ENCODE peak calls at places on chromosomes 6 and 20, in five cellular contexts. One of them, this sample, is unnamed.

GRCh38 chr6:26103141-26103769 is 16.0 kb downstream of the HFE start:
- DNase-seq in upper lobe of right lung: no peak
- DNase-seq in CD8-positive, alpha-beta memory T cell: no peak
- DNase-seq in RWPE1: peak
- DNase-seq in mammary epithelial cell: no peak
- DNase-seq in this sample: no peak

GRCh38 chr6:112253505-112253841 is 894 bp downstream of the LAMA4 start:
- DNase-seq in CD8-positive, alpha-beta memory T cell: no peak
- DNase-seq in RWPE1: peak
- DNase-seq in upper lobe of right lung: no peak
- DNase-seq in mammary epithelial cell: no peak
- DNase-seq in this sample: no peak

GRCh38 chr6:80771941-80772340 is 665.5 kb downstream of the BCKDHB start:
- DNase-seq in CD8-positive, alpha-beta memory T cell: no peak
- DNase-seq in upper lobe of right lung: no peak
- DNase-seq in mammary epithelial cell: peak
- DNase-seq in RWPE1: peak
- DNase-seq in this sample: no peak

GRCh38 chr20:6277661-6278060 is 154.8 kb upstream of the FERMT1 start:
- DNase-seq in CD8-positive, alpha-beta memory T cell: no peak
- DNase-seq in RWPE1: no peak
- DNase-seq in mammary epithelial cell: no peak
- DNase-seq in upper lobe of right lung: no peak
- DNase-seq in this sample: no peak

GRCh38 chr6:70108230-70108629 is 194.7 kb downstream of the COL9A1 start:
- DNase-seq in RWPE1: peak
- DNase-seq in CD8-positive, alpha-beta memory T cell: peak
- DNase-seq in upper lobe of right lung: no peak
- DNase-seq in mammary epithelial cell: peak
- DNase-seq in this sample: no peak

GRCh38 chr6:53107091-53107490 is 41.5 kb downstream of the GCM1 start:
- DNase-seq in CD8-positive, alpha-beta memory T cell: no peak
- DNase-seq in mammary epithelial cell: peak
- DNase-seq in RWPE1: no peak
- DNase-seq in upper lobe of right lung: no peak
- DNase-seq in this sample: no peak

GRCh38 chr20:24584538-24585356 is 115.3 kb downstream of the SYNDIG1 start:
- DNase-seq in upper lobe of right lung: no peak
- DNase-seq in RWPE1: no peak
- DNase-seq in mammary epithelial cell: peak
- DNase-seq in CD8-positive, alpha-beta memory T cell: no peak
- DNase-seq in this sample: no peak

GRCh38 chr6:106381871-106382270 is 21.4 kb downstream of the CRYBG1 start:
- DNase-seq in mammary epithelial cell: peak
- DNase-seq in upper lobe of right lung: no peak
- DNase-seq in RWPE1: peak
- DNase-seq in CD8-positive, alpha-beta memory T cell: no peak
- DNase-seq in this sample: no peak

GRCh38 chr6:153801917-153802316 is 237.1 kb upstream of the OPRM1 start:
- DNase-seq in RWPE1: no peak
- DNase-seq in mammary epithelial cell: no peak
- DNase-seq in CD8-positive, alpha-beta memory T cell: no peak
- DNase-seq in upper lobe of right lung: no peak
- DNase-seq in this sample: no peak

GRCh38 chr6:46090115-46091079 is 39.4 kb upstream of the ENPP4 start:
- DNase-seq in RWPE1: peak
- DNase-seq in CD8-positive, alpha-beta memory T cell: peak
- DNase-seq in upper lobe of right lung: peak
- DNase-seq in mammary epithelial cell: peak
- DNase-seq in this sample: no peak

GRCh38 chr6:2616796-2617195 is 133.9 kb downstream of the MYLK4 start:
- DNase-seq in mammary epithelial cell: no peak
- DNase-seq in upper lobe of right lung: no peak
- DNase-seq in CD8-positive, alpha-beta memory T cell: no peak
- DNase-seq in RWPE1: no peak
- DNase-seq in this sample: no peak

GRCh38 chr6:131998255-131998982 is 47.2 kb upstream of the CCN2 start:
- DNase-seq in CD8-positive, alpha-beta memory T cell: no peak
- DNase-seq in mammary epithelial cell: no peak
- DNase-seq in RWPE1: no peak
- DNase-seq in upper lobe of right lung: no peak
- DNase-seq in this sample: no peak

GRCh38 chr20:1880529-1881239 is 14.5 kb upstream of the SIRPA start:
- DNase-seq in CD8-positive, alpha-beta memory T cell: no peak
- DNase-seq in mammary epithelial cell: no peak
- DNase-seq in upper lobe of right lung: no peak
- DNase-seq in RWPE1: no peak
- DNase-seq in this sample: no peak

GRCh38 chr6:54419885-54420284 is 111.6 kb downstream of the TINAG start:
- DNase-seq in mammary epithelial cell: peak
- DNase-seq in CD8-positive, alpha-beta memory T cell: no peak
- DNase-seq in upper lobe of right lung: no peak
- DNase-seq in RWPE1: peak
- DNase-seq in this sample: no peak

GRCh38 chr6:14146459-14147096 is 29.0 kb downstream of the CD83 start:
- DNase-seq in upper lobe of right lung: no peak
- DNase-seq in CD8-positive, alpha-beta memory T cell: no peak
- DNase-seq in mammary epithelial cell: no peak
- DNase-seq in RWPE1: no peak
- DNase-seq in this sample: no peak

GRCh38 chr6:33981421-33981820 is 164.5 kb downstream of the GRM4 start:
- DNase-seq in RWPE1: no peak
- DNase-seq in mammary epithelial cell: no peak
- DNase-seq in CD8-positive, alpha-beta memory T cell: no peak
- DNase-seq in upper lobe of right lung: peak
- DNase-seq in this sample: no peak

GRCh38 chr20:58431134-58431533 is 42.1 kb downstream of the VAPB start:
- DNase-seq in RWPE1: no peak
- DNase-seq in upper lobe of right lung: no peak
- DNase-seq in CD8-positive, alpha-beta memory T cell: no peak
- DNase-seq in mammary epithelial cell: no peak
- DNase-seq in this sample: no peak

DNA sequence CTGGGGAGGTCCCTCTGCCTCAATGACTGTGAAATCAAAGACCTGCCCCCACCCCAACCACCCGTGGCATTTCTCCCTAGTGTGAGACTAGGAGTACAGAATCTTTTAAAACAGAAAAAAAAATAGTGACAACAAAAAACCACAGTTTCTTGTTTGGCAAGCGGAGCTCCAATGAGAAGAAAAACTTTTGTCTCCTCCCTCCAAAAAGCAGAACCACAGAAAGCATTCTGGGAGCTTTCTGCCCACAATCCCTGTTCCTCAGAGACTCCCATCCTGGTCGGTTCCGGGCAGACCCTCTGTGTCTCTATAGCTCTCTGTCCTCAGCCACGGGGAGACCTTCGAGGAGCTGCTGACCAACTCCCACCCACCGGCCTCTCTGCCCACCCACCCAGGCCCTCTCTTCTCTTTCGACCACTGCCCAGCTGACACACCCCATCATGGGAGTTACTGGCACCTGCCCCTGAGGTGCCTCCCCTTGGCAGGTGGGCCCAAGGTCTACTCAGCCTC is 4.9 kb downstream of the PREX1 start:
- DNase-seq in CD8-positive, alpha-beta memory T cell: peak
- DNase-seq in RWPE1: no peak
- DNase-seq in mammary epithelial cell: no peak
- DNase-seq in upper lobe of right lung: no peak
- DNase-seq in this sample: peak
- H3K27ac ChIP-seq in CD8-positive, alpha-beta memory T cell: peak
- H3K27ac ChIP-seq in RWPE1: no peak
- H3K27ac ChIP-seq in mammary epithelial cell: no peak
- H3K27ac ChIP-seq in upper lobe of right lung: peak
- H3K27ac ChIP-seq in this sample: peak

GRCh38 chr20:37518059-37518458 is 3.0 kb upstream of the NNAT start:
- DNase-seq in mammary epithelial cell: no peak
- DNase-seq in upper lobe of right lung: no peak
- DNase-seq in CD8-positive, alpha-beta memory T cell: no peak
- DNase-seq in RWPE1: no peak
- DNase-seq in this sample: no peak
- H3K27ac ChIP-seq in mammary epithelial cell: no peak
- H3K27ac ChIP-seq in upper lobe of right lung: peak
- H3K27ac ChIP-seq in CD8-positive, alpha-beta memory T cell: no peak
- H3K27ac ChIP-seq in RWPE1: peak
- H3K27ac ChIP-seq in this sample: no peak

DNA sequence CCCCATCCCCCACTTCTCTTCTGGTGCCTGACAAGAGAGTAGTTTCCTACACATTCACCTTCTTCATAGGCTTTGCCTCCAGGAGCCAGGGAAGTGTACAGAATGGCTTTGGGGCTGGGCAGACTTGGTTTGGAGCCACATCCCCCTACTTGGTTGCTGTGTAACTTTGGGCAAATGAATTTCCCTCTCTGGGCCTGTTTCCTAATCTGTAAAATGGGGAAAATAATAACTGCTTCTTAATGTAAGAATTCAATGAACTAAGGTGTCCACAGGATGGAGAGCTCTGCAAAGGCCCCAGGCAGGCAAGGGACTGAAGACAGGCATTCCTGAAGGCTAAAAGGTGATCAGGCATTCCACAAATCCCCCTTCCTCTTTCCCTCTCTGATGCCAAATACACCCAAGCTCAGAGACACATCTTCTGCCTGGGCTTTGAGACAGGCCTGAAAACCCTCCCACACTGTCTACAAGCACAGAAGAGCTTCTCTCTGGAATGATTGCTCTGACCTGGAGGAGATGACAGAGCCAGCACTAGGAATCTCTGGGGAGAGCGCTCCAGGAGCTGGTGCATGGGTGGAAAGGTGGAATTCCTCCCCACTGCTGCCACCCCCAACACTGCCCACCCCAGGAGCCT is 6.9 kb upstream of the C20orf203 start:
- DNase-seq in mammary epithelial cell: no peak
- DNase-seq in RWPE1: no peak
- DNase-seq in upper lobe of right lung: no peak
- DNase-seq in CD8-positive, alpha-beta memory T cell: no peak
- DNase-seq in this sample: no peak
- H3K27ac ChIP-seq in mammary epithelial cell: no peak
- H3K27ac ChIP-seq in RWPE1: peak
- H3K27ac ChIP-seq in upper lobe of right lung: no peak
- H3K27ac ChIP-seq in CD8-positive, alpha-beta memory T cell: peak
- H3K27ac ChIP-seq in this sample: no peak

DNA sequence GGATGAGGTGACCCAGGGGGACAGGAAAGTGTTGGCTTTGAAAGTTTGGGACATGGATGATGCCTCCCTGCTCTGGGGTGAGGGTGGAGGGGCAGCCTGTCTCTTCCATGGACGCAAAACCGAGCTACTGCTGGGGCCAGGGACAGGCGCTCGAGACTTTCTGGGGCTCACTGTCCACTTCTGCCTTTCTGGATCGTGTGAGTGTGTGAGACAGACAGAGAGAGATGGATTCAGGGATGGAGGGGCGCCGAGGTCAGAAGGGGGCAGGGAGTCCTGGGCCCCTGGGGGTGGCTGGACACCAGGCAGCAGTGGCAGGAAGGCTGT is 78.0 kb upstream of the GATA5 start:
- DNase-seq in upper lobe of right lung: no peak
- DNase-seq in mammary epithelial cell: no peak
- DNase-seq in CD8-positive, alpha-beta memory T cell: no peak
- DNase-seq in RWPE1: no peak
- DNase-seq in this sample: no peak
- H3K27ac ChIP-seq in upper lobe of right lung: no peak
- H3K27ac ChIP-seq in mammary epithelial cell: no peak
- H3K27ac ChIP-seq in CD8-positive, alpha-beta memory T cell: no peak
- H3K27ac ChIP-seq in RWPE1: no peak
- H3K27ac ChIP-seq in this sample: no peak

DNA sequence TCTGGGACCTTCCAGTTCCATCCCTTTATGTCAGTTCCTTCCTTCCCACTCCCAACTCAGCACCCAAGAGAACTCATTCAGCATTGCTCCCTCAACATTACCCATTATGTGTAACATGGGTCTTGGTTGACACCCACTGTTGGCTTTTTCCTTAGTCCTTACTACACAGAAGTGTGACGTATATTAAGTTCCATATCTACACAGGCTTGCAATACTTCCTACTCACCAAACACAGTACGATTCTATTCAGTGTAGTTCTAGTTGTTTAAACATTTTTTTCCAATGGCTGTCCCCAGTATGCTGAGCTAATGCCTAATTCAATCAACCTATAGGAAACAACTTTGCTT is 37.7 kb downstream of the ARHGAP18 start:
- DNase-seq in CD8-positive, alpha-beta memory T cell: no peak
- DNase-seq in upper lobe of right lung: no peak
- DNase-seq in RWPE1: no peak
- DNase-seq in mammary epithelial cell: no peak
- DNase-seq in this sample: no peak
- H3K27ac ChIP-seq in CD8-positive, alpha-beta memory T cell: peak
- H3K27ac ChIP-seq in upper lobe of right lung: peak
- H3K27ac ChIP-seq in RWPE1: peak
- H3K27ac ChIP-seq in mammary epithelial cell: peak
- H3K27ac ChIP-seq in this sample: peak

GRCh38 chr6:7939186-7939863 is 28.7 kb upstream of the TXNDC5 start:
- DNase-seq in CD8-positive, alpha-beta memory T cell: no peak
- DNase-seq in upper lobe of right lung: no peak
- DNase-seq in mammary epithelial cell: no peak
- DNase-seq in RWPE1: no peak
- DNase-seq in this sample: no peak
- H3K27ac ChIP-seq in CD8-positive, alpha-beta memory T cell: no peak
- H3K27ac ChIP-seq in upper lobe of right lung: no peak
- H3K27ac ChIP-seq in mammary epithelial cell: no peak
- H3K27ac ChIP-seq in RWPE1: no peak
- H3K27ac ChIP-seq in this sample: no peak

GRCh38 chr6:156794546-156794945 is 17.4 kb downstream of the ARID1B start:
- DNase-seq in mammary epithelial cell: no peak
- DNase-seq in upper lobe of right lung: no peak
- DNase-seq in CD8-positive, alpha-beta memory T cell: no peak
- DNase-seq in RWPE1: no peak
- DNase-seq in this sample: no peak

GRCh38 chr6:156793224-156793623 is 16.0 kb downstream of the ARID1B start:
- DNase-seq in upper lobe of right lung: no peak
- DNase-seq in RWPE1: no peak
- DNase-seq in CD8-positive, alpha-beta memory T cell: no peak
- DNase-seq in mammary epithelial cell: no peak
- DNase-seq in this sample: no peak

GRCh38 chr6:156790711-156791110 is 13.5 kb downstream of the ARID1B start:
- DNase-seq in RWPE1: no peak
- DNase-seq in CD8-positive, alpha-beta memory T cell: no peak
- DNase-seq in upper lobe of right lung: no peak
- DNase-seq in mammary epithelial cell: no peak
- DNase-seq in this sample: no peak

GRCh38 chr6:156789081-156789943 is 12.1 kb downstream of the ARID1B start:
- DNase-seq in upper lobe of right lung: no peak
- DNase-seq in RWPE1: no peak
- DNase-seq in CD8-positive, alpha-beta memory T cell: no peak
- DNase-seq in mammary epithelial cell: no peak
- DNase-seq in this sample: no peak

DNA sequence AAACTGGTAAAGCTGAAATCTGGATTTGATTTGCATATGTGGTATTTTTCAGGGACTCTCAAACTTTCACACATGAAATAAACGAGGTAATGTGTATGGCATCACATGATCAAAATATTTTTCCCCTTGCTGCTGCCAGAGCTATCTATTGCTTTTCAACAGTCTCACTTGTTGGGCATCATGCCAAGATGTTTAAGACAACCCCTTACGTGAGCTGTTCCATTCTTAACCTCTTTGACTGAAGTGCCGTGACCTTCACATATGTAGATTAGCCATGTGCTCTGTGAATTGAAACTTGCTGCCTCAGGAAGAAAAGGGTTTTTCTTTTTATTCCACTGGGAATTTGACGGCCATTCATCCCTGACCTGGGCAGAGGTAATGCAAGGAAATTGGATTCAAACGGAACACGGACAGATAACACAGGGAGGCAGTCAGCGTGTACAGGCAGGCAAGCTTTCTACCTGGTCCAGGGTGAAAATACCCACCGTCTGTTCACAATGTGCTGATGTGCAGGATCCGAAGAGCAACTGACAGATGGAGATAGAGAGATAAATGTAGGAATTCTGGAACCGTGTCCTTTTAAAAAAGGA is 14.2 kb downstream of the ARID1B start:
- DNase-seq in upper lobe of right lung: no peak
- DNase-seq in RWPE1: peak
- DNase-seq in mammary epithelial cell: peak
- DNase-seq in CD8-positive, alpha-beta memory T cell: peak
- DNase-seq in this sample: no peak
- H3K27ac ChIP-seq in upper lobe of right lung: no peak
- H3K27ac ChIP-seq in RWPE1: no peak
- H3K27ac ChIP-seq in mammary epithelial cell: no peak
- H3K27ac ChIP-seq in CD8-positive, alpha-beta memory T cell: no peak
- H3K27ac ChIP-seq in this sample: no peak

This sample was measured in effector memory CD4-positive, alpha-beta T cell.